ENCODE peak calls at places on chromosomes 7 and 10, in four cellular contexts. One of them, this sample, is unnamed.

GRCh38 chr10:132482090-132482489 is 55.5 kb upstream of the INPP5A start:
- DNase-seq in breast epithelium: peak
- DNase-seq in progenitor cell of endocrine pancreas: no peak
- DNase-seq in GM12864: no peak
- DNase-seq in this sample: no peak

GRCh38 chr7:55189878-55190436 is 171.1 kb downstream of the EGFR start:
- DNase-seq in progenitor cell of endocrine pancreas: no peak
- DNase-seq in GM12864: no peak
- DNase-seq in breast epithelium: no peak
- DNase-seq in this sample: no peak

GRCh38 chr7:66415659-66416265 is 210.6 kb downstream of the TPST1 start:
- DNase-seq in breast epithelium: no peak
- DNase-seq in GM12864: no peak
- DNase-seq in progenitor cell of endocrine pancreas: no peak
- DNase-seq in this sample: no peak

GRCh38 chr7:46129831-46130230 is 208.8 kb upstream of the IGFBP3 start:
- DNase-seq in breast epithelium: no peak
- DNase-seq in GM12864: no peak
- DNase-seq in progenitor cell of endocrine pancreas: no peak
- DNase-seq in this sample: no peak

GRCh38 chr7:146875222-146875785 is 758.7 kb downstream of the CNTNAP2 start:
- DNase-seq in GM12864: no peak
- DNase-seq in breast epithelium: no peak
- DNase-seq in progenitor cell of endocrine pancreas: no peak
- DNase-seq in this sample: no peak

GRCh38 chr7:132390705-132391104 is 185.6 kb downstream of the PLXNA4 start:
- DNase-seq in progenitor cell of endocrine pancreas: no peak
- DNase-seq in breast epithelium: no peak
- DNase-seq in GM12864: no peak
- DNase-seq in this sample: no peak

GRCh38 chr7:134710511-134710853 is 63.8 kb downstream of the BPGM start:
- DNase-seq in GM12864: no peak
- DNase-seq in breast epithelium: no peak
- DNase-seq in progenitor cell of endocrine pancreas: no peak
- DNase-seq in this sample: no peak

GRCh38 chr10:52485486-52485885 is 171.4 kb downstream of the DKK1 start:
- DNase-seq in progenitor cell of endocrine pancreas: no peak
- DNase-seq in GM12864: no peak
- DNase-seq in breast epithelium: no peak
- DNase-seq in this sample: no peak

GRCh38 chr10:72107325-72108003 is 19.1 kb upstream of the SPOCK2 start:
- DNase-seq in breast epithelium: no peak
- DNase-seq in GM12864: no peak
- DNase-seq in progenitor cell of endocrine pancreas: no peak
- DNase-seq in this sample: no peak

GRCh38 chr7:152884321-152884720 is 124.8 kb downstream of the ACTR3B start:
- DNase-seq in GM12864: no peak
- DNase-seq in progenitor cell of endocrine pancreas: no peak
- DNase-seq in breast epithelium: no peak
- DNase-seq in this sample: no peak

GRCh38 chr7:156061689-156062255 is 249.5 kb upstream of the SHH start:
- DNase-seq in GM12864: no peak
- DNase-seq in breast epithelium: no peak
- DNase-seq in progenitor cell of endocrine pancreas: no peak
- DNase-seq in this sample: no peak

GRCh38 chr10:23158370-23158769 is 33.7 kb upstream of the PTF1A start:
- DNase-seq in GM12864: peak
- DNase-seq in breast epithelium: no peak
- DNase-seq in progenitor cell of endocrine pancreas: peak
- DNase-seq in this sample: no peak

GRCh38 chr10:23157239-23157661 is 34.9 kb upstream of the PTF1A start:
- DNase-seq in breast epithelium: no peak
- DNase-seq in GM12864: peak
- DNase-seq in progenitor cell of endocrine pancreas: no peak
- DNase-seq in this sample: no peak

GRCh38 chr10:23155166-23155565 is 36.9 kb upstream of the PTF1A start:
- DNase-seq in breast epithelium: no peak
- DNase-seq in progenitor cell of endocrine pancreas: no peak
- DNase-seq in GM12864: no peak
- DNase-seq in this sample: no peak

GRCh38 chr10:23156447-23157150 is 35.5 kb upstream of the PTF1A start:
- DNase-seq in progenitor cell of endocrine pancreas: no peak
- DNase-seq in breast epithelium: no peak
- DNase-seq in GM12864: no peak
- DNase-seq in this sample: no peak

GRCh38 chr10:23157691-23158369 is 34.3 kb upstream of the PTF1A start:
- DNase-seq in breast epithelium: no peak
- DNase-seq in GM12864: peak
- DNase-seq in progenitor cell of endocrine pancreas: no peak
- DNase-seq in this sample: no peak
- TF ChIP-seq CTCF in breast epithelium: no peak
- TF ChIP-seq CTCF in GM12864: peak
- TF ChIP-seq CTCF in progenitor cell of endocrine pancreas: no peak
- TF ChIP-seq CTCF in this sample: no peak

DNA sequence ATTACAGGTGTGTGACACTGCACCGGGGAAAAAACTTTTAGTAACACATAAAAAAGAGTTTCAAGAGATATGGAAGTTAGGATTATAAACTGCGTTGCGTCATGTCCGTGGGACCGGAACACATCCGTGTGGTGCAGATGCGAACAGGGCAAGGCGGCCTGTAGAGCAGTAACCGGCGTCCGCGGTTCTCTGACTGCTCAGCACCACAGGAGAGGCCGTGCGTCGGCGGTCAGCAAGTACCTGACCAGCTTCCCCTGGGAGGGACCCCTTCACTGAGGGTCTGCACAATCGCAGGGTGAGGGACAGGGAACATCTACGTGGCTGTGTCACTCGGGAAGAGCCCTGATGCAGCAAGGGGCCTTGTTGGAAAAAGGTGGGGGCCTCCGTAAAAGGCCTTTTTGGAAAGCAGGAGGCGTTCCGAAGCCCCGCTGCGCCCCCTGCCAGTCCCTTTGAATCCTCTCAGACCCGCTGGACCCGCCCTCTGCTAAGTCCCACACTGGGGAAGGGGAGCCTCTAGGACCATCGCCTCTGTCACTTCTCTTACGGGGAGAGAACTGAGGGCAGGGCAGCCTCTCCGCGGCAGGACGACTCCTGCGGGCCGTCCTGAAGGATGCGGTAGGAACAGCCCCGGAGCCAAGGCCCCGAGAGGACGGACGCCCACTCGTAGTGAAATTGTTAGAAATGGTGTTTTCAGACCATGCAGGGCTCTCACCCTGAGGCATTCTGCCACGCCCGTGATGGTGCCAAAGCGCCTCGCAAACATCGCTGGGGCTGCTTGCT is 771.6 kb upstream of the COBL start:
- DNase-seq in breast epithelium: no peak
- DNase-seq in GM12864: no peak
- DNase-seq in progenitor cell of endocrine pancreas: peak
- DNase-seq in this sample: no peak
- TF ChIP-seq CTCF in breast epithelium: no peak
- TF ChIP-seq CTCF in GM12864: no peak
- TF ChIP-seq CTCF in progenitor cell of endocrine pancreas: peak
- TF ChIP-seq CTCF in this sample: no peak

DNA sequence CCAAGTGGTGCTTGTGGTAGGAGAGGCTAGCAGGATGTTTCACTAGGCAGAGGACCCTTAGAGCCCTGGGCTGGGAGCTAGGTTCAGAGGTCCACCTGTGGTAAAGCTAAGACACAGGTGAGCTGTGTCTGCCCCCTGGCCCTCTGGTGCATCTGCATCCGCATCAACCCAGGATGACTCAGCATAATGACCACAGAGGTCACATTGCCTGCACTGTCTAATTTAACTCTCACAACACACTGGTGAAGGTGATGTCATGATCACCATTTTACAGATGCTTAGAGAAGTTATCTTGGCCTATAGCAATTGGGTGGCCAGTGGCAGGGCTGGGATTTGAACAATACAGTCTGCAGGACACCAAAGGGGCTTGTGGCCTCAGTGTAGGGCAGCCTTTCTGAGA is 33.1 kb downstream of the HABP2 start:
- DNase-seq in breast epithelium: no peak
- DNase-seq in GM12864: no peak
- DNase-seq in progenitor cell of endocrine pancreas: no peak
- DNase-seq in this sample: no peak
- TF ChIP-seq CTCF in breast epithelium: no peak
- TF ChIP-seq CTCF in GM12864: no peak
- TF ChIP-seq CTCF in progenitor cell of endocrine pancreas: no peak
- TF ChIP-seq CTCF in this sample: no peak

GRCh38 chr10:101237080-101237817 is 8.0 kb upstream of the LBX1 start:
- DNase-seq in progenitor cell of endocrine pancreas: no peak
- DNase-seq in GM12864: no peak
- DNase-seq in breast epithelium: no peak
- DNase-seq in this sample: no peak

GRCh38 chr10:101235766-101236165 is 6.5 kb upstream of the LBX1 start:
- DNase-seq in GM12864: no peak
- DNase-seq in progenitor cell of endocrine pancreas: no peak
- DNase-seq in breast epithelium: no peak
- DNase-seq in this sample: no peak

GRCh38 chr10:101237908-101238731 is 8.9 kb upstream of the LBX1 start:
- DNase-seq in progenitor cell of endocrine pancreas: no peak
- DNase-seq in GM12864: no peak
- DNase-seq in breast epithelium: no peak
- DNase-seq in this sample: no peak

GRCh38 chr10:101236376-101237079 is 7.3 kb upstream of the LBX1 start:
- DNase-seq in breast epithelium: no peak
- DNase-seq in progenitor cell of endocrine pancreas: no peak
- DNase-seq in GM12864: no peak
- DNase-seq in this sample: no peak

DNA sequence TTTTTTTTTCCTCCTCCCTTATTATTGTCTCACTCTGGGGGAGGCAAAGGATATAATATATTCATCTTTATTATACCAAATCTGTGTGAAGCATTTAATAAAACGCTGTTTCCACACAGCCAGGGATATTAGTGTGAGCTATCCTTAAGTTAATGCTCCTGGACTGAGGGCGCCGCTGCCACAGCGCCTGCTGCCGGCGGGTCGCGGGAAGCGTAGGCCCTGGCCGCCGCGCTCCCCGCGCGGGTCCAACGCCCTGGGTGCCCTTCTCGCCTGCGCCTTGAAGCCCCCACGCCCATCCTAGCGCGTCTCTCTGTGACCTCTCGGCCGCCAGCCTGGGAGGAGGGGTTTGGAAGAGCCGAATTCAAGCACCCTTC is 9.5 kb upstream of the LBX1 start:
- DNase-seq in GM12864: no peak
- DNase-seq in progenitor cell of endocrine pancreas: no peak
- DNase-seq in breast epithelium: no peak
- DNase-seq in this sample: no peak
- TF ChIP-seq CTCF in GM12864: peak
- TF ChIP-seq CTCF in progenitor cell of endocrine pancreas: peak
- TF ChIP-seq CTCF in breast epithelium: peak
- TF ChIP-seq CTCF in this sample: peak

This sample was measured in CD14-positive monocyte.